ENCODE peak calls at places on chromosome 7, in six cellular contexts. G is H4, U is cardiac muscle cell, E is D341Med, M is right cardiac atrium, Y is fibroblast of the aortic adventitia. W is an unnamed sample.

GRCh38 chr7:104923010-104923421 is 91.0 kb upstream of the KMT2E start:
- DNase-seq in G (peak; percentile 89), U (peak; percentile 88), E (peak; percentile 73), M (peak; percentile 78), Y (peak; percentile 93), W (peak; percentile 53)

GRCh38 chr7:149422914-149423285 is 38.0 kb downstream of the ZNF777 start:
- DNase-seq in G (no peak), U (no peak), E (no peak), M (peak; percentile 72), Y (no peak), W (peak; percentile 9)

GRCh38 chr7:42494199-42494710 is 257.2 kb upstream of the GLI3 start:
- DNase-seq in G (peak; percentile 90), U (no peak), E (no peak), M (no peak), Y (no peak), W (no peak)

GRCh38 chr7:106182904-106183303 is 70.8 kb upstream of the SYPL1 start:
- DNase-seq in G (no peak), U (no peak), E (no peak), M (no peak), Y (no peak), W (no peak)

GRCh38 chr7:53485354-53485753 is 449.9 kb downstream of the POM121L12 start:
- DNase-seq in G (no peak), U (no peak), E (no peak), M (no peak), Y (no peak), W (no peak)

GRCh38 chr7:99042957-99043356 is 101.0 kb downstream of the SMURF1 start:
- DNase-seq in G (no peak), U (no peak), E (no peak), M (no peak), Y (peak; percentile 19), W (no peak)

GRCh38 chr7:69791739-69792138 is 193.5 kb downstream of the AUTS2 start:
- DNase-seq in G (no peak), U (no peak), E (no peak), M (no peak), Y (no peak), W (no peak)

GRCh38 chr7:105653441-105654005 is 72.2 kb upstream of the EFCAB10 start:
- DNase-seq in G (no peak), U (no peak), E (no peak), M (no peak), Y (no peak), W (no peak)

GRCh38 chr7:1940402-1940786 is 270.3 kb downstream of the ELFN1 start:
- DNase-seq in G (peak; percentile 99), U (no peak), E (no peak), M (peak; percentile 85), Y (no peak), W (peak; percentile 87)

GRCh38 chr7:26912351-26912750 is 48.0 kb upstream of the SKAP2 start:
- DNase-seq in G (no peak), U (no peak), E (no peak), M (no peak), Y (no peak), W (no peak)

GRCh38 chr7:131895541-131896173 is 339.2 kb upstream of the PODXL start:
- DNase-seq in G (peak; percentile 98), U (no peak), E (no peak), M (no peak), Y (peak; percentile 98), W (no peak)

GRCh38 chr7:133695976-133696531 is 431.1 kb upstream of the LRGUK start:
- DNase-seq in G (no peak), U (no peak), E (no peak), M (no peak), Y (no peak), W (no peak)

GRCh38 chr7:44974549-44974948 is 4.3 kb downstream of the MYO1G start:
- DNase-seq in G (no peak), U (no peak), E (no peak), M (no peak), Y (no peak), W (no peak)

GRCh38 chr7:51456471-51457060 is 140.0 kb upstream of the COBL start:
- DNase-seq in G (no peak), U (no peak), E (no peak), M (no peak), Y (no peak), W (no peak)

GRCh38 chr7:37400022-37400421 is 48.6 kb downstream of the ELMO1 start:
- DNase-seq in G (no peak), U (no peak), E (no peak), M (no peak), Y (no peak), W (no peak)

GRCh38 chr7:75536491-75536890 is 44.4 kb downstream of the SPDYE5 start:
- DNase-seq in G (no peak), U (no peak), E (no peak), M (no peak), Y (no peak), W (no peak)

GRCh38 chr7:158782638-158783490 is 46.4 kb downstream of the ESYT2 start:
- DNase-seq in G (no peak), U (peak; percentile 66), E (peak; percentile 55), M (peak; percentile 79), Y (peak; percentile 62), W (no peak)

GRCh38 chr7:123022576-123022975 is 27.1 kb upstream of the TAS2R16 start:
- DNase-seq in G (no peak), U (no peak), E (no peak), M (no peak), Y (no peak), W (no peak)

GRCh38 chr7:12951397-12951801 is 264.0 kb downstream of the ARL4A start:
- DNase-seq in G (peak; percentile 90), U (no peak), E (no peak), M (no peak), Y (peak; percentile 66), W (no peak)

GRCh38 chr7:150941351-150941982 is 36.7 kb downstream of the KCNH2 start:
- DNase-seq in G (no peak), U (no peak), E (no peak), M (no peak), Y (no peak), W (no peak)

W was measured in T follicular helper cell.